ENCODE peak calls at places on chromosomes 7 and 10, in eight cellular contexts. L is transverse colon, M is neural progenitor cell, O is fibroblast of pulmonary artery, C is Panc1, V is cardiac muscle cell, G is choroid plexus epithelial cell, D is HCT116. B is an unnamed sample.

GRCh38 chr7:47725031-47725780 is 143.3 kb upstream of the TNS3 start:
- DNase-seq in M (no peak), L (no peak), V (no peak), D (no peak), G (peak), O (no peak), C (no peak), B (no peak)

GRCh38 chr10:124132306-124132705 is 38.9 kb upstream of the CHST15 start:
- DNase-seq in C (no peak), M (no peak), O (no peak), V (no peak), D (no peak), L (no peak), G (no peak), B (no peak)

GRCh38 chr7:30988346-30989005 is 24.7 kb downstream of the GHRHR start:
- DNase-seq in L (peak), D (no peak), G (no peak), C (no peak), V (no peak), O (peak), M (peak), B (peak)

GRCh38 chr10:90834326-90834725 is 23.5 kb downstream of the HTR7 start:
- DNase-seq in D (no peak), L (no peak), G (no peak), C (no peak), O (no peak), V (no peak), M (no peak), B (no peak)

GRCh38 chr10:11159543-11160215 is 142.0 kb downstream of the CELF2 start:
- DNase-seq in D (no peak), L (no peak), V (peak), G (no peak), O (no peak), M (no peak), C (no peak), B (no peak)

GRCh38 chr10:79098596-79099015 is 29.8 kb downstream of the ZMIZ1 start:
- DNase-seq in D (no peak), C (no peak), M (no peak), L (no peak), V (no peak), G (no peak), O (no peak), B (no peak)

GRCh38 chr7:155219947-155220769 is 77.5 kb upstream of the INSIG1 start:
- DNase-seq in G (no peak), C (no peak), D (no peak), M (peak), L (no peak), V (no peak), O (no peak), B (no peak)

GRCh38 chr7:120293027-120293426 is 20.1 kb downstream of the KCND2 start:
- DNase-seq in O (no peak), D (no peak), L (no peak), M (no peak), V (no peak), C (no peak), G (no peak), B (no peak)

GRCh38 chr7:74454059-74454947 is 597 bp downstream of the GTF2IRD1 start:
- DNase-seq in L (no peak), O (no peak), M (peak), G (no peak), D (no peak), C (no peak), V (peak), B (no peak)

DNA sequence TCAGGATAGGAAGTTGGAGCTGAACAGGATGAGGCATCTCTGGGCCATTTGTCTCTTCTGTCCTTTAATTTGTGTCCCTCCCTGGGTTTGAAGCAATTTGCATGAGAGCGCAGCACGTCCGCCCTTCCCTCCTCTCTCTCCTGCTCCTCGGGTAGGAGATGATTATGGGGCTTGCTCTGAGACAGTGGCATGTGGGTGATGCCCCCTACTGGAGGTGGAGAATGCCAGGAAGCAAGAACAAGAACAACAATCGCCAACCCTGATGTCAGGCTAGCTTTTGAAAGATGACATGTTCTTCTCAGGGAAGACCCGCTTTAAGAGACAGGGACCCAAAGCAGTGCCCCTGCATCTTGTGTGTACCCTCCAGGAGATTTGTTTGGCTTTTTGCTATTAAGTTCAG is 63.9 kb upstream of the LOXL4 start:
- DNase-seq in O (no peak), M (peak), L (no peak), V (no peak), G (no peak), D (peak), C (no peak), B (no peak)
- TF ChIP-seq CTCF in O (peak), M (peak), L (no peak), V (peak), G (peak), D (peak), C (peak), B (peak)

GRCh38 chr10:129730272-129730992 is 233.6 kb downstream of the EBF3 start:
- DNase-seq in V (no peak), O (no peak), D (no peak), L (no peak), G (no peak), M (no peak), C (no peak), B (no peak)

GRCh38 chr10:129727495-129727894 is 236.6 kb downstream of the EBF3 start:
- DNase-seq in M (no peak), D (no peak), G (no peak), L (no peak), C (no peak), O (no peak), V (no peak), B (no peak)

GRCh38 chr10:129728905-129729540 is 235.1 kb downstream of the EBF3 start:
- DNase-seq in C (no peak), M (no peak), D (no peak), G (no peak), V (no peak), L (no peak), O (no peak), B (no peak)

GRCh38 chr10:129728246-129728820 is 235.7 kb downstream of the EBF3 start:
- DNase-seq in D (no peak), O (no peak), V (no peak), L (no peak), M (no peak), C (no peak), G (no peak), B (no peak)

DNA sequence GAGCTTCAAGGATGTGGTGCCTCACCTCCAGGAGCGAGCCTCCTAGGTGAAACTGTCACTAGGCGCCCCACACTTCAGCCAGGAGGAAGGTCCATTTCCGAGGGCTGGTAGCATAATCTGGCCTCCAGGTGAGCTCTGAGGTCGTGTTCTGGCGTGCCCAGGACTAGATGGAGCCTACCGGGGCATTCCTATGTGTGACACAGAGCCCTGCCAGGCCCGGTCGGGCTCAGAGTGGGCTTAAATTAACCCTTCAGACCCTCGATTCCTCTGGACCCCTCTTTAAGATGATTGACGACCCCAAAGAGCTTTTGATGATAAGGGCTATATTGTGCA is 233.1 kb downstream of the EBF3 start:
- DNase-seq in V (no peak), D (no peak), L (no peak), C (no peak), G (no peak), O (no peak), M (no peak), B (no peak)
- H3K4me3 ChIP-seq in V (no peak), D (no peak), L (no peak), C (no peak), G (no peak), O (no peak), M (no peak), B (no peak)

GRCh38 chr7:65750511-65751344 is 122.1 kb upstream of the VKORC1L1 start:
- DNase-seq in L (peak), C (peak), G (peak), V (peak), M (peak), O (peak), D (peak), B (peak)
- TF ChIP-seq CTCF in L (peak), C (no peak), G (no peak), V (no peak), M (peak), O (no peak), D (no peak), B (peak)

DNA sequence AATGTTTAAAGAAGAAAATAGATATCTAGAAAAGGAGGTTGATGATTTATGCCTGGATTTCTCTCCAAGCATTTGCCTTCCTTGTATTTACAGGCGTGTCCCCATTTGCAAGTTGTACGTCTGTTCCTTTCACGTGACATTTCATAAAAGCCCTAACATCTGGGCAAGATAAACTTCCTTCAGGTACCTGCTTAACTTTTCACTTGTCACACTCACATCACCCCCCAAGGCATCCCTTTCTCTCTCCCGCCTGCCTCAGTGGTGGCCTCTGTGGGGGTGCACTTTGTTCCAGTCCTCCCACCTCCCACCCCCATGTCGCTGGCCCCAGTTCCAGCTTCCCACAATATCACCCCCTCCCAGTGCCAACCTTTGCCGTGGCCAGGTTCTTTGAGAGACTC is 6.7 kb downstream of the TWIST1 start:
- DNase-seq in C (no peak), G (no peak), D (no peak), V (no peak), L (no peak), O (no peak), M (peak), B (no peak)
- H3K4me3 ChIP-seq in C (no peak), G (no peak), D (no peak), V (no peak), L (no peak), O (no peak), M (no peak), B (no peak)

DNA sequence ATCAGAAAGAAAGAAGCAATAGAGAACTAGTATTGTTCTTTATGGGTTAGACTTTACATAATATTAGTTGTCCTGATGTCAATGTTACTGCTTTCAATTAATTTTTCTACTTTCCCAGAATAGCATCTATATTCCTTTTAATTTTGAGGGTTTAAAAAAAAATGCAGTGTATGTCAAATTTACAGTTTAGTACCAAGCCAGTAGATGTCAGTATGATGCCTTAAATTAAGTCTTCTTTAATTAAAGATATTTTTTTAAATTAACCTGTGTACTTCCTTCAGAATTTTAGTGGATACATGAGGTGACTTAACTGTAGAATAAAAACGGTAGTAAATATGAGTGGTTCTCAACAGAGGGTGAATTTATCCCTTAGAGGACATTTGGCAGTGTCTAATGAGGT is 35.2 kb upstream of the STOX1 start:
- DNase-seq in D (no peak), V (no peak), M (no peak), O (peak), C (no peak), L (no peak), G (peak), B (no peak)
- TF ChIP-seq CTCF in D (peak), V (peak), M (peak), O (peak), C (no peak), L (no peak), G (peak), B (peak)

DNA sequence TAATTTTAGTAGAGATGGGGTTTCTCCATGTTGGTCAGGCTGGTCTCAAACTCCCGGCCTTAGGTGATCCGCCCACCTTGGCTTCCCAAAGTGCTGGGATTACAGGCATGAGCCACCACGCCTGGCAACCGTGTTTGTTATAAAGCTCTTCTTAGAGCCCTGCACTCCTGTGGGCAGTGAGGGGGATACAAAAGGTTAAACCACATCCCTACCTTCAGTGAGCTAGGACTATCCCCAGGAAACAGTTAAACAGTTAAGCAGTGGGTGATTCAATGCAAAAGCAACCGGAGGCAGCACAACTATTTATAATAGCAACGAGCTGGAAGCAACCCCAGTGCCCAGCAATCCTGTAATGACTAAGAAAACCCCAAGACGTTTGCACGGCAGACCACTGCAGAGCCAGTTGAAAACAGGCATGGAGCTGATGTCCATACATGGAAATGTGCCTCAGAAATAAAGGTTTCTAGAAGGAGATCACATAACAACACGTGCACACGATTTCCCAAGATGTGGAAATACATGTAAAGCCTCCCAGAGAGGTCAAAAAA is 107.2 kb upstream of the LYZL2 start:
- DNase-seq in M (no peak), L (peak), D (peak), O (peak), C (peak), G (peak), V (no peak), B (no peak)
- H3K4me3 ChIP-seq in M (no peak), L (no peak), D (no peak), O (no peak), C (no peak), G (no peak), V (no peak), B (no peak)

GRCh38 chr7:15199482-15199881 is 296.9 kb upstream of the DGKB start:
- DNase-seq in D (no peak), O (peak), V (no peak), M (no peak), L (no peak), G (peak), C (no peak), B (no peak)
- TF ChIP-seq CTCF in D (peak), O (peak), V (peak), M (peak), L (no peak), G (peak), C (peak), B (peak)

DNA sequence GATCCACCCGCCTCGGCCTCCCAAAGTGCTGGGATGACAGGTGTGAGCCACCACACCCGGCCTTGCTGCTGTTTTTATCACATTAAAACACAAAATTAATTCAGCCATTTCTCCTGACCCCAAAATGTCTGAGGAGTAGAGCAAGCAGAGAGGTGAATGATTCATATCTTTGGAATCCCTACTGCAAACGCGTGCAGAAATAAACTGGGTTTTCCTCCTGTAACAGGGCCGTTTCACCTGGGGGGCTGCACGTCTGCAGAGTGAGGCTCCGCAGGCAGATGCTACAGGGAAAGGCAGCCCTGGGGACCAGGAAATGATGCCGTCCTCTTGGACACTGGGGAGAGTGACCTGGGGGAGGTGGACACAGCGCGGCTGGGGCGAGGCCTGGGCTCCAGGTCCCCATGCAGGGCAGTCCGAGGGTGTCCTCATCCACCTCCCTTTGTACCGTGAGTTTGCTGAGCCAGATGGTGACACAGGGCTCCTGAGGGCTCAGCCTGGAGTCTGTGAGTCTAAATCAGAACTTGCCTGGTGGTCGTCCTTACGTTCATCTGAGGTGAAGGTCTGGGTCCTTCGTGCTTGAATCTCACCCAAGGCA is 41.9 kb downstream of the PDGFA start:
- DNase-seq in G (peak), D (no peak), L (no peak), V (no peak), O (no peak), C (no peak), M (no peak), B (peak)
- H3K4me3 ChIP-seq in G (no peak), D (no peak), L (no peak), V (no peak), O (no peak), C (no peak), M (no peak), B (no peak)

GRCh38 chr7:107945332-107945731 is 54.3 kb downstream of the DLD start:
- DNase-seq in V (no peak), D (no peak), O (no peak), M (no peak), C (no peak), G (no peak), L (no peak), B (no peak)

GRCh38 chr7:107946881-107947280 is 55.9 kb downstream of the DLD start:
- DNase-seq in D (no peak), O (no peak), G (no peak), V (no peak), M (no peak), L (no peak), C (no peak), B (no peak)

GRCh38 chr7:107944776-107945175 is 53.8 kb downstream of the DLD start:
- DNase-seq in O (no peak), M (no peak), C (no peak), D (no peak), V (no peak), L (no peak), G (no peak), B (no peak)

GRCh38 chr7:107948645-107949442 is 54.1 kb downstream of the LAMB1 start:
- DNase-seq in C (peak), G (peak), L (no peak), D (peak), O (peak), M (no peak), V (no peak), B (no peak)

GRCh38 chr7:107946451-107946850 is 55.5 kb downstream of the DLD start:
- DNase-seq in G (peak), O (peak), D (no peak), M (no peak), L (no peak), V (no peak), C (no peak), B (no peak)
- TF ChIP-seq CTCF in G (peak), O (no peak), D (no peak), M (no peak), L (no peak), V (no peak), C (no peak), B (no peak)